ENCODE peak calls at places on chromosomes 12 and 14, in six cellular contexts. W, C, M, T, V and Y are unnamed samples.
A peak's percentile ranks its signal among the peaks of the same experiment; 100 is the strongest.

GRCh38 chr12:50188280-50188781 is 21.2 kb upstream of the CERS5 start:
- DNase-seq in W (no peak), C (peak; percentile 39), M (no peak), T (peak; percentile 71), V (peak; percentile 88), Y (peak; percentile 61)

GRCh38 chr12:53096089-53096741 is 1.3 kb upstream of the IGFBP6 start:
- DNase-seq in W (no peak), C (peak; percentile 48), M (no peak), T (peak; percentile 83), V (no peak), Y (peak; percentile 82)

GRCh38 chr12:71439613-71440392 is at the start of gene LGR5:
- DNase-seq in W (peak; percentile 2), C (peak; percentile 23), M (peak; percentile 22), T (no peak), V (no peak), Y (peak; percentile 19)

GRCh38 chr14:64465208-64465821 is at the start of gene AKAP5:
- DNase-seq in W (peak; percentile 49), C (no peak), M (peak; percentile 84), T (peak; percentile 55), V (peak; percentile 13), Y (no peak)

GRCh38 chr14:65958664-65959562 is 527.3 kb upstream of the CCDC196 start:
- DNase-seq in W (peak; percentile 57), C (no peak), M (no peak), T (peak; percentile 25), V (peak; percentile 27), Y (peak; percentile 56)

GRCh38 chr14:100856056-100856950 is 30.4 kb downstream of the MEG3 start:
- DNase-seq in W (no peak), C (no peak), M (no peak), T (no peak), V (no peak), Y (no peak)

GRCh38 chr14:76456891-76457586 is 81.1 kb downstream of the ESRRB start:
- DNase-seq in W (no peak), C (no peak), M (no peak), T (no peak), V (no peak), Y (no peak)

GRCh38 chr12:129193263-129193871 is 340.1 kb downstream of the GLT1D1 start:
- DNase-seq in W (no peak), C (no peak), M (no peak), T (no peak), V (no peak), Y (no peak)

GRCh38 chr12:91556909-91557308 is 374.3 kb upstream of the DCN start:
- DNase-seq in W (no peak), C (no peak), M (no peak), T (no peak), V (no peak), Y (no peak)

GRCh38 chr12:58933068-58933681 is 12.9 kb upstream of the LRIG3 start:
- DNase-seq in W (no peak), C (no peak), M (no peak), T (no peak), V (no peak), Y (no peak)

GRCh38 chr14:85853996-85854526 is 324.1 kb downstream of the FLRT2 start:
- DNase-seq in W (no peak), C (no peak), M (peak; percentile 8), T (peak; percentile 6), V (no peak), Y (no peak)

GRCh38 chr12:7989827-7990491 is 42.6 kb upstream of the FOXJ2 start:
- DNase-seq in W (peak; percentile 95), C (no peak), M (no peak), T (peak; percentile 24), V (peak; percentile 19), Y (peak; percentile 23)

GRCh38 chr14:24114536-24115450 is at the start of the genes DCAF11 and NRL:
- DNase-seq in W (peak; percentile 100), C (peak; percentile 100), M (peak; percentile 99), T (peak; percentile 100), V (peak; percentile 100), Y (peak; percentile 100)

GRCh38 chr14:70257526-70257925 is 68.8 kb upstream of the SLC8A3 start:
- DNase-seq in W (peak; percentile 8), C (peak; percentile 28), M (no peak), T (no peak), V (no peak), Y (no peak)

GRCh38 chr12:14396071-14396470 is 30.6 kb downstream of the ATF7IP start:
- DNase-seq in W (peak; percentile 80), C (no peak), M (no peak), T (peak; percentile 39), V (no peak), Y (no peak)

GRCh38 chr14:104502060-104502459 is 77.5 kb upstream of the C14orf180 start:
- DNase-seq in W (no peak), C (no peak), M (no peak), T (no peak), V (no peak), Y (no peak)

GRCh38 chr14:71574976-71575375 is 357.3 kb upstream of the RGS6 start:
- DNase-seq in W (no peak), C (peak; percentile 14), M (no peak), T (peak; percentile 72), V (peak; percentile 88), Y (peak; percentile 93)